ENCODE peak calls at places on chromosomes 6 and 20, in eight cellular contexts. G is hypothalamus; H is T-helper 1 cell; M is fibroblast of the aortic adventitia; Y is iPS DF 19.7; V is lower lobe of right lung; L is DMS153; D is stimulated activated CD8-positive, alpha-beta memory T cell treated with anti-CD3 and anti-CD28 coated beads, Interleukin-2, amount 100 ng/mL, for 1 hour. I is an unnamed sample.

GRCh38 chr6:43308101-43308989 is at the start of gene CRIP3:
- DNase-seq in G (no peak), H (peak; percentile 28), M (peak; percentile 70), Y (peak; percentile 59), V (peak; percentile 66), L (peak; percentile 86), D (peak; percentile 6), I (peak; percentile 68)

GRCh38 chr6:159808647-159809046 is 8.6 kb downstream of the PNLDC1 start:
- DNase-seq in G (no peak), H (no peak), M (no peak), Y (no peak), V (no peak), L (no peak), D (no peak), I (no peak)

GRCh38 chr20:38748863-38749153 is 548 bp downstream of the ACTR5 start:
- DNase-seq in G (no peak), H (no peak), M (no peak), Y (no peak), V (no peak), L (no peak), D (peak; percentile 25), I (no peak)

GRCh38 chr6:71333700-71334099 is 45.1 kb downstream of the OGFRL1 start:
- DNase-seq in G (no peak), H (no peak), M (peak; percentile 94), Y (no peak), V (no peak), L (no peak), D (no peak), I (no peak)

GRCh38 chr6:21340563-21340962 is 253.0 kb upstream of the SOX4 start:
- DNase-seq in G (no peak), H (no peak), M (peak; percentile 7), Y (no peak), V (no peak), L (no peak), D (no peak), I (no peak)

GRCh38 chr6:124076336-124077048 is 272.8 kb downstream of the NKAIN2 start:
- DNase-seq in G (no peak), H (no peak), M (no peak), Y (no peak), V (no peak), L (peak; percentile 57), D (no peak), I (no peak)

GRCh38 chr6:70700922-70701876 is 33.5 kb downstream of the SMAP1 start:
- DNase-seq in G (no peak), H (no peak), M (no peak), Y (no peak), V (no peak), L (no peak), D (no peak), I (no peak)

GRCh38 chr6:169738972-169739529 is 12.3 kb downstream of the DYNLT2 start:
- DNase-seq in G (no peak), H (no peak), M (no peak), Y (no peak), V (no peak), L (no peak), D (no peak), I (no peak)

GRCh38 chr6:53179961-53180651 is 31.5 kb upstream of the GCM1 start:
- DNase-seq in G (no peak), H (peak; percentile 14), M (peak; percentile 51), Y (no peak), V (peak; percentile 50), L (peak; percentile 93), D (no peak), I (no peak)

GRCh38 chr6:143193571-143194094 is 132.9 kb downstream of the AIG1 start:
- DNase-seq in G (no peak), H (no peak), M (no peak), Y (no peak), V (no peak), L (no peak), D (no peak), I (no peak)

GRCh38 chr20:32878820-32879219 is 20.1 kb downstream of the EFCAB8 start:
- DNase-seq in G (no peak), H (no peak), M (no peak), Y (no peak), V (no peak), L (no peak), D (no peak), I (no peak)

GRCh38 chr6:46688966-46689335 is 1.3 kb downstream of the TDRD6 start:
- DNase-seq in G (no peak), H (no peak), M (no peak), Y (no peak), V (no peak), L (no peak), D (no peak), I (peak; percentile 43)

GRCh38 chr6:38773338-38773737 is 58.2 kb downstream of the DNAH8 start:
- DNase-seq in G (no peak), H (no peak), M (no peak), Y (peak; percentile 50), V (no peak), L (no peak), D (no peak), I (no peak)

GRCh38 chr20:63177134-63177784 is 38.7 kb downstream of the YTHDF1 start:
- DNase-seq in G (no peak), H (no peak), M (no peak), Y (no peak), V (no peak), L (no peak), D (no peak), I (peak; percentile 57)

GRCh38 chr6:43456737-43457126 is 1.4 kb upstream of the DLK2 start:
- DNase-seq in G (no peak), H (no peak), M (no peak), Y (no peak), V (no peak), L (no peak), D (no peak), I (no peak)

GRCh38 chr6:151494235-151494950 is 576 bp downstream of the CCDC170 start:
- DNase-seq in G (no peak), H (no peak), M (peak; percentile 32), Y (no peak), V (peak; percentile 77), L (no peak), D (no peak), I (peak; percentile 76)

GRCh38 chr6:17361013-17361412 is 32.4 kb upstream of the CAP2 start:
- DNase-seq in G (no peak), H (no peak), M (peak; percentile 36), Y (no peak), V (no peak), L (no peak), D (no peak), I (no peak)

GRCh38 chr20:56166781-56167465 is 81.6 kb upstream of the MC3R start:
- DNase-seq in G (no peak), H (no peak), M (no peak), Y (no peak), V (no peak), L (peak; percentile 84), D (no peak), I (no peak)

GRCh38 chr20:12748359-12748994 is 260.3 kb upstream of the SPTLC3 start:
- DNase-seq in G (no peak), H (no peak), M (no peak), Y (no peak), V (no peak), L (no peak), D (no peak), I (no peak)

GRCh38 chr20:48015943-48016723 is 230.9 kb upstream of the SULF2 start:
- DNase-seq in G (no peak), H (no peak), M (peak; percentile 83), Y (no peak), V (no peak), L (no peak), D (no peak), I (no peak)

GRCh38 chr20:29313481-29313880 is 1944.0 kb upstream of the DEFB115 start:
- DNase-seq in G (no peak), H (no peak), M (no peak), Y (no peak), V (no peak), L (no peak), D (no peak), I (no peak)

GRCh38 chr6:53922571-53922981 is 127.8 kb downstream of the LRRC1 start:
- DNase-seq in G (no peak), H (no peak), M (no peak), Y (peak; percentile 17), V (no peak), L (no peak), D (no peak), I (peak; percentile 76)

GRCh38 chr20:56664791-56665190 is 35.7 kb downstream of the TFAP2C start:
- DNase-seq in G (no peak), H (no peak), M (no peak), Y (no peak), V (no peak), L (no peak), D (no peak), I (no peak)

GRCh38 chr6:121800047-121800446 is 364.6 kb downstream of the GJA1 start:
- DNase-seq in G (no peak), H (no peak), M (no peak), Y (no peak), V (no peak), L (no peak), D (no peak), I (no peak)

I was measured in kidney.